ENCODE peak calls at places on chromosomes 5 and 9, in four cellular contexts. K, E, A and Z are unnamed samples.

GRCh38 chr5:1101991-1102713 is 9.7 kb downstream of the SLC12A7 start:
- DNase-seq in E (no peak), K (peak), A (no peak), Z (no peak)

GRCh38 chr5:42858709-42859108 is 47.0 kb upstream of the SELENOP start:
- DNase-seq in A (no peak), K (peak), E (no peak), Z (no peak)

GRCh38 chr5:132491368-132492364 is 1.1 kb upstream of the IRF1 start:
- DNase-seq in K (no peak), E (no peak), A (no peak), Z (no peak)

GRCh38 chr9:130478731-130479575 is 34.2 kb downstream of the ASS1 start:
- DNase-seq in A (no peak), E (no peak), K (peak), Z (no peak)

GRCh38 chr9:117763314-117763713 is 59.1 kb downstream of the TLR4 start:
- DNase-seq in K (no peak), A (no peak), E (no peak), Z (no peak)

GRCh38 chr9:35645736-35646582 is 4.8 kb downstream of the SIT1 start:
- DNase-seq in A (no peak), E (no peak), K (no peak), Z (peak)

GRCh38 chr9:110427497-110428104 is 89.9 kb upstream of the TXNDC8 start:
- DNase-seq in K (peak), E (no peak), A (no peak), Z (no peak)

GRCh38 chr9:91119147-91119546 is 242.6 kb downstream of the AUH start:
- DNase-seq in A (no peak), E (no peak), K (no peak), Z (no peak)

GRCh38 chr9:124341455-124342170 is 73.6 kb downstream of the PSMB7 start:
- DNase-seq in A (no peak), K (no peak), E (no peak), Z (no peak)

GRCh38 chr5:141889282-141889871 is 11.2 kb upstream of the PCDH1 start:
- DNase-seq in E (no peak), K (no peak), A (no peak), Z (no peak)

GRCh38 chr9:9216934-9217333 is 1395.9 kb downstream of the PTPRD start:
- DNase-seq in A (no peak), E (no peak), K (no peak), Z (no peak)

GRCh38 chr5:151020304-151021031 is at the start of gene GPX3:
- DNase-seq in A (no peak), K (peak), E (peak), Z (no peak)

GRCh38 chr9:132949709-132950108 is 5.3 kb upstream of the TSC1 start:
- DNase-seq in A (no peak), E (no peak), K (no peak), Z (no peak)

GRCh38 chr5:2686296-2686695 is 65.2 kb downstream of the IRX2 start:
- DNase-seq in E (no peak), K (peak), A (no peak), Z (no peak)

GRCh38 chr5:140633081-140633471 is at the start of gene CD14:
- DNase-seq in K (no peak), A (no peak), E (no peak), Z (no peak)

GRCh38 chr5:157820593-157821252 is 38.2 kb downstream of the CLINT1 start:
- DNase-seq in A (no peak), K (peak), E (peak), Z (peak)